ENCODE peak calls at places on chromosomes 5 and 9, in five cellular contexts. One of them, this sample, is unnamed.

GRCh38 chr5:154648706-154649105 is 106.5 kb upstream of the LARP1 start:
- DNase-seq in CD8-positive, alpha-beta T cell: no peak
- DNase-seq in PC-3: no peak
- DNase-seq in sigmoid colon: no peak
- DNase-seq in small intestine: peak; percentile 94
- DNase-seq in this sample: no peak

GRCh38 chr5:9411142-9411541 is 134.7 kb downstream of the SEMA5A start:
- DNase-seq in CD8-positive, alpha-beta T cell: no peak
- DNase-seq in PC-3: no peak
- DNase-seq in sigmoid colon: no peak
- DNase-seq in small intestine: peak; percentile 63
- DNase-seq in this sample: no peak

GRCh38 chr5:157431544-157432200 is 28.3 kb upstream of the NIPAL4 start:
- DNase-seq in CD8-positive, alpha-beta T cell: no peak
- DNase-seq in PC-3: peak; percentile 90
- DNase-seq in sigmoid colon: no peak
- DNase-seq in small intestine: peak; percentile 64
- DNase-seq in this sample: peak; percentile 24

GRCh38 chr9:89435315-89435823 is 62.5 kb downstream of the SEMA4D start:
- DNase-seq in CD8-positive, alpha-beta T cell: no peak
- DNase-seq in PC-3: peak; percentile 71
- DNase-seq in sigmoid colon: no peak
- DNase-seq in small intestine: peak; percentile 95
- DNase-seq in this sample: peak; percentile 95

GRCh38 chr9:35675732-35676392 is 2.1 kb downstream of the CA9 start:
- DNase-seq in CD8-positive, alpha-beta T cell: no peak
- DNase-seq in PC-3: no peak
- DNase-seq in sigmoid colon: no peak
- DNase-seq in small intestine: no peak
- DNase-seq in this sample: no peak

GRCh38 chr5:168992687-168993086 is 308.3 kb downstream of the SLIT3 start:
- DNase-seq in CD8-positive, alpha-beta T cell: no peak
- DNase-seq in PC-3: no peak
- DNase-seq in sigmoid colon: no peak
- DNase-seq in small intestine: no peak
- DNase-seq in this sample: peak; percentile 78

GRCh38 chr9:34578241-34579096 is 11.1 kb downstream of the CNTFR start:
- DNase-seq in CD8-positive, alpha-beta T cell: no peak
- DNase-seq in PC-3: no peak
- DNase-seq in sigmoid colon: no peak
- DNase-seq in small intestine: no peak
- DNase-seq in this sample: no peak

GRCh38 chr9:35716236-35716635 is 15.8 kb downstream of the TLN1 start:
- DNase-seq in CD8-positive, alpha-beta T cell: no peak
- DNase-seq in PC-3: no peak
- DNase-seq in sigmoid colon: peak; percentile 74
- DNase-seq in small intestine: no peak
- DNase-seq in this sample: no peak

GRCh38 chr9:95516736-95517558 is at the start of gene PTCH1:
- DNase-seq in CD8-positive, alpha-beta T cell: peak; percentile 23
- DNase-seq in PC-3: peak; percentile 19
- DNase-seq in sigmoid colon: peak; percentile 79
- DNase-seq in small intestine: peak; percentile 57
- DNase-seq in this sample: no peak

GRCh38 chr5:74243634-74244033 is 396.9 kb downstream of the ENC1 start:
- DNase-seq in CD8-positive, alpha-beta T cell: no peak
- DNase-seq in PC-3: peak; percentile 73
- DNase-seq in sigmoid colon: no peak
- DNase-seq in small intestine: no peak
- DNase-seq in this sample: no peak

GRCh38 chr9:70260606-70261005 is 1.8 kb downstream of the SMC5 start:
- DNase-seq in CD8-positive, alpha-beta T cell: no peak
- DNase-seq in PC-3: no peak
- DNase-seq in sigmoid colon: no peak
- DNase-seq in small intestine: no peak
- DNase-seq in this sample: no peak
- H3K4me1 ChIP-seq in CD8-positive, alpha-beta T cell: peaks cover 54% of the 10 kb centered on the region
- H3K4me1 ChIP-seq in PC-3: peaks cover 62% of the 10 kb centered on the region
- H3K4me1 ChIP-seq in sigmoid colon: peaks cover 69% of the 10 kb centered on the region
- H3K4me1 ChIP-seq in small intestine: peaks cover 5% of the 10 kb centered on the region
- H3K4me1 ChIP-seq in this sample: peaks cover 50% of the 10 kb centered on the region

DNA sequence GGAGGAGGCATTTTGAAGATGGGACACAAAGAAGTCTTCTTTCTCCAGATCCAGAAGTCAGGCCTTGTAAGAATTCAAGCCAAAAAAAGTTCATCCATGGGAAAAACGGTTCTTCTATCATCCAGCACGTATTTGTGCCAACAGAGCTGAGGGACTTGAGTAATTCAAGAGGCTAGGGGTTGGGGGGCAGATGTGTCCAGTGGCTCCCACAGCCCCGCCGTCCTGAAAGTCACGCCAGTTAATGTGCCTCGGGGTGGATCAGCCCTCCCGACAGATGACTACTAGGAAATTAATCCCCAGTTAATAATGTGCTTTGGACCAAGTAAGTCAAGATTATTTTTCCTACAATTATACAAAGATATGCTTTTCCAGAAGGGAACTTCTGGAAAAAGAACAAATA is 23.4 kb downstream of the NREP start:
- DNase-seq in CD8-positive, alpha-beta T cell: no peak
- DNase-seq in PC-3: no peak
- DNase-seq in sigmoid colon: no peak
- DNase-seq in small intestine: no peak
- DNase-seq in this sample: no peak
- H3K4me1 ChIP-seq in CD8-positive, alpha-beta T cell: no peaks in the 10 kb centered on the region
- H3K4me1 ChIP-seq in PC-3: peaks cover 46% of the 10 kb centered on the region
- H3K4me1 ChIP-seq in sigmoid colon: peaks cover 27% of the 10 kb centered on the region
- H3K4me1 ChIP-seq in small intestine: no peaks in the 10 kb centered on the region
- H3K4me1 ChIP-seq in this sample: no peaks in the 10 kb centered on the region

GRCh38 chr9:131693651-131694597 is 46.0 kb downstream of the RAPGEF1 start:
- DNase-seq in CD8-positive, alpha-beta T cell: no peak
- DNase-seq in PC-3: no peak
- DNase-seq in sigmoid colon: no peak
- DNase-seq in small intestine: no peak
- DNase-seq in this sample: no peak
- H3K4me1 ChIP-seq in CD8-positive, alpha-beta T cell: peaks cover 54% of the 10 kb centered on the region
- H3K4me1 ChIP-seq in PC-3: no peaks in the 10 kb centered on the region
- H3K4me1 ChIP-seq in sigmoid colon: peaks cover 53% of the 10 kb centered on the region
- H3K4me1 ChIP-seq in small intestine: peaks cover 6% of the 10 kb centered on the region
- H3K4me1 ChIP-seq in this sample: peaks cover 13% of the 10 kb centered on the region

GRCh38 chr9:75990905-75991304 is 100.4 kb downstream of the PCSK5 start:
- DNase-seq in CD8-positive, alpha-beta T cell: no peak
- DNase-seq in PC-3: no peak
- DNase-seq in sigmoid colon: no peak
- DNase-seq in small intestine: peak; percentile 82
- DNase-seq in this sample: no peak
- H3K4me1 ChIP-seq in CD8-positive, alpha-beta T cell: no peaks in the 10 kb centered on the region
- H3K4me1 ChIP-seq in PC-3: no peaks in the 10 kb centered on the region
- H3K4me1 ChIP-seq in sigmoid colon: no peaks in the 10 kb centered on the region
- H3K4me1 ChIP-seq in small intestine: peaks cover 9% of the 10 kb centered on the region
- H3K4me1 ChIP-seq in this sample: no peaks in the 10 kb centered on the region

GRCh38 chr9:134410078-134410834 is 84.0 kb downstream of the RXRA start:
- DNase-seq in CD8-positive, alpha-beta T cell: no peak
- DNase-seq in PC-3: no peak
- DNase-seq in sigmoid colon: no peak
- DNase-seq in small intestine: no peak
- DNase-seq in this sample: no peak

GRCh38 chr9:134408939-134409737 is 82.9 kb downstream of the RXRA start:
- DNase-seq in CD8-positive, alpha-beta T cell: no peak
- DNase-seq in PC-3: no peak
- DNase-seq in sigmoid colon: no peak
- DNase-seq in small intestine: no peak
- DNase-seq in this sample: no peak

GRCh38 chr9:134411451-134412297 is 85.4 kb downstream of the RXRA start:
- DNase-seq in CD8-positive, alpha-beta T cell: no peak
- DNase-seq in PC-3: no peak
- DNase-seq in sigmoid colon: no peak
- DNase-seq in small intestine: no peak
- DNase-seq in this sample: no peak

GRCh38 chr9:134412298-134412711 is 86.0 kb downstream of the RXRA start:
- DNase-seq in CD8-positive, alpha-beta T cell: no peak
- DNase-seq in PC-3: no peak
- DNase-seq in sigmoid colon: no peak
- DNase-seq in small intestine: no peak
- DNase-seq in this sample: no peak

GRCh38 chr9:134410835-134411217 is 84.6 kb downstream of the RXRA start:
- DNase-seq in CD8-positive, alpha-beta T cell: no peak
- DNase-seq in PC-3: no peak
- DNase-seq in sigmoid colon: no peak
- DNase-seq in small intestine: no peak
- DNase-seq in this sample: no peak
- H3K4me1 ChIP-seq in CD8-positive, alpha-beta T cell: peaks cover 33% of the 10 kb centered on the region
- H3K4me1 ChIP-seq in PC-3: peaks cover 35% of the 10 kb centered on the region
- H3K4me1 ChIP-seq in sigmoid colon: peaks cover 96% of the 10 kb centered on the region
- H3K4me1 ChIP-seq in small intestine: no peaks in the 10 kb centered on the region
- H3K4me1 ChIP-seq in this sample: peaks cover 9% of the 10 kb centered on the region

This sample was measured in HAP-1.